ENCODE peak calls at places on chromosomes 4 and X, in four cellular contexts. D is immature natural killer cell, Q is sigmoid colon, O is Panc1. E is an unnamed sample.
A peak's percentile ranks its signal among the peaks of the same experiment; 100 is the strongest.

GRCh38 chr4:101695176-101695575 is 95.4 kb upstream of the BANK1 start:
- DNase-seq in D (no peak), Q (no peak), O (no peak), E (no peak)

GRCh38 chrX:31459361-31459760 is 387.5 kb upstream of the FTHL17 start:
- DNase-seq in D (no peak), Q (no peak), O (no peak), E (no peak)

GRCh38 chrX:8783100-8784098 is 17.8 kb downstream of the FAM9A start:
- DNase-seq in D (peak; percentile 20), Q (no peak), O (no peak), E (peak; percentile 8)

GRCh38 chrX:11533211-11533651 is 132.5 kb downstream of the ARHGAP6 start:
- DNase-seq in D (peak; percentile 42), Q (no peak), O (peak; percentile 32), E (peak; percentile 86)

GRCh38 chr4:122836941-122837340 is 10.3 kb downstream of the FGF2 start:
- DNase-seq in D (no peak), Q (no peak), O (no peak), E (no peak)

GRCh38 chr4:73899321-73899720 is 30.1 kb downstream of the CXCL1 start:
- DNase-seq in D (no peak), Q (no peak), O (no peak), E (no peak)

GRCh38 chr4:99102634-99103033 is 14.0 kb upstream of the ADH5 start:
- DNase-seq in D (no peak), Q (no peak), O (no peak), E (no peak)

GRCh38 chr4:153281476-153281875 is 63.0 kb upstream of the MND1 start:
- DNase-seq in D (no peak), Q (no peak), O (no peak), E (no peak)

GRCh38 chr4:173370477-173371291 is at the start of gene SAP30:
- DNase-seq in D (peak; percentile 90), Q (peak; percentile 100), O (peak; percentile 80), E (peak; percentile 94)